ENCODE peak calls at places on chromosomes 6 and 20, in seven cellular contexts. One of them, this sample, is unnamed.

GRCh38 chr6:96704713-96705112 is 132.6 kb downstream of the GPR63 start:
- DNase-seq in neuronal stem cell: no peak
- DNase-seq in transverse colon: no peak
- DNase-seq in memory B cell: no peak
- DNase-seq in Peyer's patch: no peak
- DNase-seq in SW 1271: no peak
- DNase-seq in foreskin melanocyte: no peak
- DNase-seq in this sample: no peak

GRCh38 chr20:16263582-16263981 is 309.7 kb downstream of the KIF16B start:
- DNase-seq in neuronal stem cell: no peak
- DNase-seq in memory B cell: no peak
- DNase-seq in foreskin melanocyte: no peak
- DNase-seq in Peyer's patch: no peak
- DNase-seq in transverse colon: no peak
- DNase-seq in SW 1271: no peak
- DNase-seq in this sample: no peak

GRCh38 chr6:25628471-25629201 is 23.4 kb upstream of the SCGN start:
- DNase-seq in memory B cell: no peak
- DNase-seq in Peyer's patch: no peak
- DNase-seq in foreskin melanocyte: peak
- DNase-seq in SW 1271: no peak
- DNase-seq in neuronal stem cell: no peak
- DNase-seq in transverse colon: no peak
- DNase-seq in this sample: no peak

GRCh38 chr6:121434037-121434770 is 1.2 kb upstream of the GJA1 start:
- DNase-seq in neuronal stem cell: no peak
- DNase-seq in foreskin melanocyte: no peak
- DNase-seq in transverse colon: no peak
- DNase-seq in SW 1271: no peak
- DNase-seq in memory B cell: no peak
- DNase-seq in Peyer's patch: no peak
- DNase-seq in this sample: peak

GRCh38 chr6:24154121-24154520 is 28.1 kb downstream of the NRSN1 start:
- DNase-seq in SW 1271: no peak
- DNase-seq in Peyer's patch: no peak
- DNase-seq in neuronal stem cell: no peak
- DNase-seq in transverse colon: no peak
- DNase-seq in foreskin melanocyte: no peak
- DNase-seq in memory B cell: no peak
- DNase-seq in this sample: no peak

GRCh38 chr6:123829302-123829953 is 25.8 kb downstream of the NKAIN2 start:
- DNase-seq in neuronal stem cell: no peak
- DNase-seq in Peyer's patch: no peak
- DNase-seq in memory B cell: no peak
- DNase-seq in foreskin melanocyte: peak
- DNase-seq in SW 1271: no peak
- DNase-seq in transverse colon: no peak
- DNase-seq in this sample: no peak

GRCh38 chr20:32018269-32019155 is 8.3 kb downstream of the CCM2L start:
- DNase-seq in foreskin melanocyte: no peak
- DNase-seq in neuronal stem cell: peak
- DNase-seq in transverse colon: peak
- DNase-seq in Peyer's patch: peak
- DNase-seq in SW 1271: peak
- DNase-seq in memory B cell: peak
- DNase-seq in this sample: no peak

GRCh38 chr6:119241124-119241491 is 108.5 kb downstream of the MAN1A1 start:
- DNase-seq in transverse colon: no peak
- DNase-seq in foreskin melanocyte: peak
- DNase-seq in Peyer's patch: no peak
- DNase-seq in neuronal stem cell: no peak
- DNase-seq in SW 1271: no peak
- DNase-seq in memory B cell: no peak
- DNase-seq in this sample: peak

GRCh38 chr6:39882567-39882953 is 51.7 kb downstream of the MOCS1 start:
- DNase-seq in memory B cell: no peak
- DNase-seq in SW 1271: no peak
- DNase-seq in Peyer's patch: no peak
- DNase-seq in transverse colon: no peak
- DNase-seq in foreskin melanocyte: no peak
- DNase-seq in neuronal stem cell: no peak
- DNase-seq in this sample: peak

GRCh38 chr6:128932061-128932460 is 49.1 kb downstream of the LAMA2 start:
- DNase-seq in memory B cell: no peak
- DNase-seq in neuronal stem cell: no peak
- DNase-seq in foreskin melanocyte: peak
- DNase-seq in SW 1271: no peak
- DNase-seq in Peyer's patch: no peak
- DNase-seq in transverse colon: no peak
- DNase-seq in this sample: peak